ENCODE peak calls at places on chromosomes 11 and 22, in six cellular contexts. S, F, U, E, O and R are unnamed samples.

GRCh38 chr11:85913486-85913885 is 58.3 kb downstream of the CCDC83 start:
- DNase-seq in S (no peak), F (no peak), U (no peak), E (no peak), O (no peak), R (no peak)

GRCh38 chr22:45644714-45645113 is 26.9 kb upstream of the ATXN10 start:
- DNase-seq in S (no peak), F (no peak), U (no peak), E (no peak), O (no peak), R (peak)

GRCh38 chr22:45552580-45553332 is 50.1 kb downstream of the FBLN1 start:
- DNase-seq in S (no peak), F (peak), U (no peak), E (no peak), O (no peak), R (peak)

GRCh38 chr11:45995342-45995734 is 72.9 kb downstream of the LARGE2 start:
- DNase-seq in S (no peak), F (no peak), U (no peak), E (no peak), O (no peak), R (no peak)

GRCh38 chr11:130313383-130314183 is 1.1 kb downstream of the ZBTB44 start:
- DNase-seq in S (no peak), F (no peak), U (no peak), E (no peak), O (peak), R (no peak)

GRCh38 chr11:66974724-66975402 is at the start of gene C11orf86:
- DNase-seq in S (no peak), F (no peak), U (no peak), E (no peak), O (no peak), R (no peak)

GRCh38 chr11:67055812-67056211 is 835 bp upstream of the RHOD start:
- DNase-seq in S (no peak), F (no peak), U (no peak), E (no peak), O (no peak), R (no peak)

GRCh38 chr22:21022955-21023614 is 8.1 kb downstream of the P2RX6 start:
- DNase-seq in S (no peak), F (no peak), U (no peak), E (no peak), O (no peak), R (no peak)

GRCh38 chr22:22883090-22883727 is 4.4 kb upstream of the IGLL5 start:
- DNase-seq in S (no peak), F (no peak), U (no peak), E (no peak), O (no peak), R (no peak)

GRCh38 chr11:17774232-17775034 is 39.9 kb downstream of the KCNC1 start:
- DNase-seq in S (no peak), F (no peak), U (no peak), E (peak), O (peak), R (peak)

GRCh38 chr22:18984564-18984963 is 48.5 kb upstream of the PRODH start:
- DNase-seq in S (no peak), F (no peak), U (no peak), E (no peak), O (no peak), R (no peak)

GRCh38 chr11:107591098-107591445 is at the start of gene ELMOD1:
- DNase-seq in S (no peak), F (no peak), U (peak), E (peak), O (peak), R (no peak)

GRCh38 chr11:569273-569885 is 6.9 kb upstream of the PHRF1 start:
- DNase-seq in S (no peak), F (no peak), U (no peak), E (no peak), O (no peak), R (no peak)

GRCh38 chr11:46361283-46362145 is 14.3 kb downstream of the DGKZ start:
- DNase-seq in S (peak), F (no peak), U (no peak), E (no peak), O (no peak), R (peak)